ENCODE peak calls at places on chromosomes 16 and 17, in five cellular contexts. J is hepatocyte, V is AG04450, F is left ventricle myocardium inferior, T is stomach. N is an unnamed sample.

GRCh38 chr16:50845296-50845695 is 103.4 kb downstream of the CYLD start:
- DNase-seq in T (no peak), F (no peak), V (no peak), J (no peak), N (no peak)

GRCh38 chr16:85673529-85674417 is 15.0 kb downstream of the GINS2 start:
- DNase-seq in F (peak; percentile 60), T (peak; percentile 89), V (peak; percentile 29), J (no peak), N (no peak)

GRCh38 chr16:79965718-79966117 is 365.2 kb upstream of the MAF start:
- DNase-seq in T (no peak), F (no peak), J (no peak), V (no peak), N (no peak)

GRCh38 chr17:3865166-3865565 is 19.1 kb upstream of the NCBP3 start:
- DNase-seq in T (no peak), V (no peak), J (no peak), F (no peak), N (peak; percentile 42)

GRCh38 chr16:86424968-86425367 is 85.4 kb upstream of the FOXF1 start:
- DNase-seq in T (no peak), V (no peak), F (no peak), J (no peak), N (no peak)

GRCh38 chr17:44863254-44863918 is 15.7 kb downstream of the HIGD1B start:
- DNase-seq in V (no peak), J (no peak), T (no peak), F (no peak), N (no peak)

GRCh38 chr17:38674013-38674748 is 576 bp downstream of the EPOP start:
- DNase-seq in F (peak; percentile 17), V (no peak), T (peak; percentile 27), J (peak; percentile 48), N (no peak)

GRCh38 chr16:58859958-58860669 is 126.0 kb upstream of the GOT2 start:
- DNase-seq in T (no peak), J (no peak), F (no peak), V (no peak), N (no peak)

DNA sequence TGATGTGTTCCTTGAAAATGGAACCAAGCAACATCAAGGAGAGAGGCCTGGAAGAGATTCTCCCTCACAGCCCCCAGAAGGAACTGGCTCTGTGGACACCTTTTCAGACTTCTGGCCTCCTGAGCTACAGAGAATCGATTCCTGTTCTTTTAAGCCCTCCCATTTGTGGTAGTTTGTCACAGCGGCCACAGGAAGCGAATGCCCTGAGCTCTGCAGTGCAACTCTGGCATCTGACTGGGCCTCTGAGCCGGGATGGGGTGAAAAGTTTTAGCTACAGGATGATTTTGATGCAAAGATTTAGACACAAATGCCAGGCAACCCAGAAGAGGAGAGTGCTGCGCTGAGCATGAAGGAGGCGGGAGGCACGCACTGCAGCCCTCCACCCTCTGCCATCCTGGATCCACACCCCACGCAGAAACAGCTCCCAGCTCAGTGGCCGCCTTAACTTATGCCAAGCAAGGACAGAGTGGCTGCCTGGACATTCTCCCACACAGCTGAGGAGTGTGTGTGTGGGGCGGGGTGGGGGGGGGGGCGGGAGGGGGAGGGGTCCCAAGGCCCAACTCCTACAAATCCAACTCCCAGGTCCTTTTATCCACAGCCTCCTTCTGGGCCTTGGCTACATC is 2.2 kb downstream of the TIMP2 start:
- DNase-seq in T (no peak), V (no peak), J (no peak), F (no peak), N (no peak)
- H3K4me3 ChIP-seq in T (peak overlapping the region; percentile 86), V (peak overlapping the region; percentile 88), J (no peak overlapping the region), F (peak overlapping the region; percentile 87), N (peak overlapping the region; percentile 48)

DNA sequence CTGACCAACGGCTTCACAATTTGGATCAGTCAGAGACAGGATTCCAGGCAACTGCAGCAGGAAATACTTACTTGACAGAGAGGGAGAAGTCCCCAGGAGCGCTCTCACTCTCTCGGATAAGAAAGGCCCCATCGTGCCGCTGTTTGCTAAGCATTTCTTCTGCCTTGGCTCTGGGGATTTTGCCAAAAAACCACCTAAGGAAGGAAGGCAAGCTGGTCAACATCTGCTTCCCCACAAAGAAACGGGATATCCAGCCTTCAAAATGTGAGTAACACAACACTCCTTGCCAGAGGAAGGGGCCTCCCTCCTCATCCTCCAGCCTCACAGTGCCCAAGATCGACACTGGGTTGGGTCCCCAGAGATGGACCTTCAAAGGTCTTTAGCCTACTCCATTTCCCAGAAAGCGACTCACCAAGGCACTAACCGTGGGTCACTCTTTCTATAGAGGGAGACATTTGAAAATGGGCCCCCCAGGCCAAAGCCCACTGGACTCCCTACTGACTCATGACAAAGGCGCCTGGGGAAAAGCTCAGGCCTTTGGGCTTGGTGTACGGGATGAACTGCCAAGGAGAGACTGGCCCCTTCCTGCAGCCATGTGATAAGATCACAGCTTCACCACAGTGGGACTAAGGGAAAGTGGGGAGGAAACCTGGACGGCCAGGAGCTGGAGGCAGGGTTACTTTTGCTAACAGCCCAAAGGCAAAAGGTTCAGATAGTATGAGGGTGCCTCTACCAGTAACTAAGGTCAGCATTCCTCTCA is 36.8 kb upstream of the SLC25A19 start:
- DNase-seq in V (no peak), T (no peak), F (no peak), J (no peak), N (no peak)
- H3K27ac ChIP-seq in V (peak overlapping the region; percentile 31), T (peak overlapping the region; percentile 47), F (peak overlapping the region; percentile 36), J (no peak overlapping the region), N (no peak overlapping the region)

GRCh38 chr17:77840156-77840555 is 118.3 kb upstream of the TNRC6C start:
- DNase-seq in T (no peak), F (peak; percentile 22), J (peak; percentile 60), V (no peak), N (no peak)

GRCh38 chr17:77839324-77840155 is 119.0 kb upstream of the TNRC6C start:
- DNase-seq in F (peak; percentile 4), T (no peak), V (no peak), J (peak; percentile 55), N (no peak)

GRCh38 chr17:77838748-77839147 is 119.8 kb upstream of the TNRC6C start:
- DNase-seq in J (no peak), F (no peak), T (no peak), V (no peak), N (no peak)

GRCh38 chr17:77836557-77837041 is 121.9 kb upstream of the TNRC6C start:
- DNase-seq in F (no peak), T (no peak), J (no peak), V (no peak), N (no peak)

GRCh38 chr17:77837917-77838316 is 120.6 kb upstream of the TNRC6C start:
- DNase-seq in V (no peak), J (no peak), F (no peak), T (no peak), N (no peak)
- H3K4me3 ChIP-seq in V (no peak overlapping the region), J (no peak overlapping the region), F (no peak overlapping the region), T (no peak overlapping the region), N (no peak overlapping the region)

DNA sequence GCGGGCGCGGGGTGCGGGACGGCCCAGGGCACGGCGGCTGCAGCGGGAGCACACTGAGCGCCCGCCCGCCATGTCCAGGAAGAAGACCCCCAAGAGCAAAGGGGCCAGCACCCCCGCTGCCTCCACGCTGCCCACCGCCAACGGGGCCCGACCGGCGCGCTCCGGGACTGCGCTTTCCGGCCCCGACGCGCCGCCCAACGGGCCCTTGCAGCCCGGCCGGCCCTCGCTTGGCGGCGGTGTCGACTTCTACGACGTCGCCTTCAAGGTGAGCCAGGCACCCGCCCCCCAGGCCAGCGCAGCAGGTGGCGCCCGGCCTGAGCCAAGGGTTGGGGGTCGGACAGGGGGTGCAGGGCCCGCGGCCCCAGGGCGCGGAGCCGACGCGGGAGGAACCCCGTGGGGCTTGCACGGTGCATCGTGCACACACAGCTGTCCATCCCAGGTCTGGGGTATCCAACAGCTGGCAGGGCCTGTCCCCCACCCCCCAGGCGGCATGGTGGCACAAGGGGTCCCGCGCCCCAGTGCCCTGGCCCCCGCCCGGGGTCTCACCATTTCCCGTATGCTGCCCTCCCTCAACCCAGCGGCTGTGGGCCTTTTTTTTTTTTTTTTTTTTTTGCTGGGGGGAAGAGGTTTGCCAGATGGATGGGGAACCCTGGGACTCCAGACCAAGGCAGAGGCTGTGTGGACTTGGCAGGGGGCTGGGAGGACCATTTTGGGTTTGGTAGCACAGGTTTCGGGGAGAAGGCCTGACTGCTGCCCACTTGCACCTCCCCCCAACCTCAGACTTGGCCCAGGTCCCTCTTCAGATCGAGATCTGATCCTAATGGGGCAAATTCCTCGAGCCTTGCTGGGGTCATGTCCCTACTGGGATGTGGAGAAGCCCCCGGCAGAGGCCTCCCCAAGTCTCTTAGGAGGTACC is 547 bp downstream of the RAB26 start:
- DNase-seq in F (no peak), J (peak; percentile 74), T (peak; percentile 48), V (no peak), N (no peak)
- H3K27ac ChIP-seq in F (peak overlapping the region; percentile 93), J (no peak overlapping the region), T (peak overlapping the region; percentile 97), V (peak overlapping the region; percentile 11), N (no peak overlapping the region)

GRCh38 chr17:47663997-47664941 is 14.6 kb downstream of the KPNB1 start:
- DNase-seq in V (no peak), J (peak; percentile 74), F (no peak), T (peak; percentile 65), N (peak; percentile 59)
- H3K4me3 ChIP-seq in V (no peak overlapping the region), J (no peak overlapping the region), F (no peak overlapping the region), T (no peak overlapping the region), N (no peak overlapping the region)

GRCh38 chr16:15879255-15879804 is 9.1 kb downstream of the CEP20 start:
- DNase-seq in J (no peak), F (no peak), T (no peak), V (peak; percentile 78), N (peak; percentile 57)
- H3K27ac ChIP-seq in J (no peak overlapping the region), F (no peak overlapping the region), T (peak overlapping the region; percentile 57), V (peak overlapping the region; percentile 97), N (peak overlapping the region; percentile 61)

N was measured in SJSA1.